ENCODE peak calls at places on chromosomes 4 and X, in ten cellular contexts. One of them, this sample, is unnamed.

GRCh38 chr4:3201718-3202702 is 46.9 kb upstream of the MSANTD1 start:
- DNase-seq in activated T-helper 1 cell treated with Interleukin-2 at 50 U/mL for 16 hours: peak
- DNase-seq in choroid plexus epithelial cell: peak
- DNase-seq in thoracic aorta: no peak
- DNase-seq in heart right ventricle: no peak
- DNase-seq in globus pallidus: no peak
- DNase-seq in T-helper 2 cell: peak
- DNase-seq in SK-N-DZ: no peak
- DNase-seq in stimulated activated CD8-positive, alpha-beta memory T cell treated with anti-CD3 and anti-CD28 coated beads, Interleukin-4, amount 100 ng/mL, for 48 hours: peak
- DNase-seq in AG08395: peak
- DNase-seq in this sample: peak

GRCh38 chr4:71283642-71284257 is 55.1 kb upstream of the SLC4A4 start:
- DNase-seq in activated T-helper 1 cell treated with Interleukin-2 at 50 U/mL for 16 hours: no peak
- DNase-seq in choroid plexus epithelial cell: no peak
- DNase-seq in thoracic aorta: no peak
- DNase-seq in heart right ventricle: no peak
- DNase-seq in globus pallidus: no peak
- DNase-seq in T-helper 2 cell: no peak
- DNase-seq in SK-N-DZ: no peak
- DNase-seq in stimulated activated CD8-positive, alpha-beta memory T cell treated with anti-CD3 and anti-CD28 coated beads, Interleukin-4, amount 100 ng/mL, for 48 hours: no peak
- DNase-seq in AG08395: no peak
- DNase-seq in this sample: no peak

GRCh38 chr4:6716958-6717655 is 1.1 kb downstream of the BLOC1S4 start:
- DNase-seq in activated T-helper 1 cell treated with Interleukin-2 at 50 U/mL for 16 hours: no peak
- DNase-seq in choroid plexus epithelial cell: no peak
- DNase-seq in thoracic aorta: no peak
- DNase-seq in heart right ventricle: no peak
- DNase-seq in globus pallidus: no peak
- DNase-seq in T-helper 2 cell: no peak
- DNase-seq in SK-N-DZ: no peak
- DNase-seq in stimulated activated CD8-positive, alpha-beta memory T cell treated with anti-CD3 and anti-CD28 coated beads, Interleukin-4, amount 100 ng/mL, for 48 hours: no peak
- DNase-seq in AG08395: no peak
- DNase-seq in this sample: no peak

GRCh38 chr4:6271701-6272465 is 2.2 kb downstream of the WFS1 start:
- DNase-seq in activated T-helper 1 cell treated with Interleukin-2 at 50 U/mL for 16 hours: no peak
- DNase-seq in choroid plexus epithelial cell: no peak
- DNase-seq in thoracic aorta: no peak
- DNase-seq in heart right ventricle: peak
- DNase-seq in globus pallidus: no peak
- DNase-seq in T-helper 2 cell: no peak
- DNase-seq in SK-N-DZ: no peak
- DNase-seq in stimulated activated CD8-positive, alpha-beta memory T cell treated with anti-CD3 and anti-CD28 coated beads, Interleukin-4, amount 100 ng/mL, for 48 hours: no peak
- DNase-seq in AG08395: no peak
- DNase-seq in this sample: no peak

GRCh38 chrX:110042521-110042920 is 39.6 kb downstream of the TMEM164 start:
- DNase-seq in activated T-helper 1 cell treated with Interleukin-2 at 50 U/mL for 16 hours: no peak
- DNase-seq in choroid plexus epithelial cell: peak
- DNase-seq in thoracic aorta: no peak
- DNase-seq in heart right ventricle: no peak
- DNase-seq in globus pallidus: no peak
- DNase-seq in T-helper 2 cell: no peak
- DNase-seq in SK-N-DZ: no peak
- DNase-seq in stimulated activated CD8-positive, alpha-beta memory T cell treated with anti-CD3 and anti-CD28 coated beads, Interleukin-4, amount 100 ng/mL, for 48 hours: no peak
- DNase-seq in AG08395: no peak
- DNase-seq in this sample: no peak

GRCh38 chrX:40154229-40154852 is 56.6 kb upstream of the BCOR start:
- DNase-seq in activated T-helper 1 cell treated with Interleukin-2 at 50 U/mL for 16 hours: no peak
- DNase-seq in choroid plexus epithelial cell: peak
- DNase-seq in thoracic aorta: no peak
- DNase-seq in heart right ventricle: peak
- DNase-seq in globus pallidus: peak
- DNase-seq in T-helper 2 cell: no peak
- DNase-seq in SK-N-DZ: peak
- DNase-seq in stimulated activated CD8-positive, alpha-beta memory T cell treated with anti-CD3 and anti-CD28 coated beads, Interleukin-4, amount 100 ng/mL, for 48 hours: no peak
- DNase-seq in AG08395: no peak
- DNase-seq in this sample: no peak

GRCh38 chrX:11374570-11374969 is 81.4 kb downstream of the AMELX start:
- DNase-seq in activated T-helper 1 cell treated with Interleukin-2 at 50 U/mL for 16 hours: no peak
- DNase-seq in choroid plexus epithelial cell: no peak
- DNase-seq in thoracic aorta: no peak
- DNase-seq in heart right ventricle: no peak
- DNase-seq in globus pallidus: no peak
- DNase-seq in T-helper 2 cell: no peak
- DNase-seq in SK-N-DZ: no peak
- DNase-seq in stimulated activated CD8-positive, alpha-beta memory T cell treated with anti-CD3 and anti-CD28 coated beads, Interleukin-4, amount 100 ng/mL, for 48 hours: no peak
- DNase-seq in AG08395: no peak
- DNase-seq in this sample: no peak

GRCh38 chr4:13783800-13784411 is 156.4 kb upstream of the BOD1L1 start:
- DNase-seq in activated T-helper 1 cell treated with Interleukin-2 at 50 U/mL for 16 hours: no peak
- DNase-seq in choroid plexus epithelial cell: peak
- DNase-seq in thoracic aorta: no peak
- DNase-seq in heart right ventricle: no peak
- DNase-seq in globus pallidus: peak
- DNase-seq in T-helper 2 cell: no peak
- DNase-seq in SK-N-DZ: no peak
- DNase-seq in stimulated activated CD8-positive, alpha-beta memory T cell treated with anti-CD3 and anti-CD28 coated beads, Interleukin-4, amount 100 ng/mL, for 48 hours: no peak
- DNase-seq in AG08395: no peak
- DNase-seq in this sample: no peak

GRCh38 chr4:94451051-94451404 is 714 bp upstream of the PDLIM5 start:
- DNase-seq in activated T-helper 1 cell treated with Interleukin-2 at 50 U/mL for 16 hours: no peak
- DNase-seq in choroid plexus epithelial cell: no peak
- DNase-seq in thoracic aorta: no peak
- DNase-seq in heart right ventricle: no peak
- DNase-seq in globus pallidus: no peak
- DNase-seq in T-helper 2 cell: no peak
- DNase-seq in SK-N-DZ: no peak
- DNase-seq in stimulated activated CD8-positive, alpha-beta memory T cell treated with anti-CD3 and anti-CD28 coated beads, Interleukin-4, amount 100 ng/mL, for 48 hours: no peak
- DNase-seq in AG08395: no peak
- DNase-seq in this sample: no peak

GRCh38 chrX:443676-444210 is 57.0 kb upstream of the PPP2R3B start:
- DNase-seq in activated T-helper 1 cell treated with Interleukin-2 at 50 U/mL for 16 hours: no peak
- DNase-seq in choroid plexus epithelial cell: no peak
- DNase-seq in thoracic aorta: no peak
- DNase-seq in heart right ventricle: no peak
- DNase-seq in globus pallidus: no peak
- DNase-seq in T-helper 2 cell: no peak
- DNase-seq in SK-N-DZ: no peak
- DNase-seq in stimulated activated CD8-positive, alpha-beta memory T cell treated with anti-CD3 and anti-CD28 coated beads, Interleukin-4, amount 100 ng/mL, for 48 hours: no peak
- DNase-seq in AG08395: no peak
- DNase-seq in this sample: no peak

GRCh38 chr4:27921236-27921635 is 1060.6 kb downstream of the STIM2 start:
- DNase-seq in activated T-helper 1 cell treated with Interleukin-2 at 50 U/mL for 16 hours: no peak
- DNase-seq in choroid plexus epithelial cell: peak
- DNase-seq in thoracic aorta: no peak
- DNase-seq in heart right ventricle: no peak
- DNase-seq in globus pallidus: no peak
- DNase-seq in T-helper 2 cell: no peak
- DNase-seq in SK-N-DZ: no peak
- DNase-seq in stimulated activated CD8-positive, alpha-beta memory T cell treated with anti-CD3 and anti-CD28 coated beads, Interleukin-4, amount 100 ng/mL, for 48 hours: no peak
- DNase-seq in AG08395: no peak
- DNase-seq in this sample: no peak

GRCh38 chr4:154506253-154506652 is 14.7 kb upstream of the DCHS2 start:
- DNase-seq in activated T-helper 1 cell treated with Interleukin-2 at 50 U/mL for 16 hours: no peak
- DNase-seq in choroid plexus epithelial cell: peak
- DNase-seq in thoracic aorta: no peak
- DNase-seq in heart right ventricle: no peak
- DNase-seq in globus pallidus: no peak
- DNase-seq in T-helper 2 cell: no peak
- DNase-seq in SK-N-DZ: peak
- DNase-seq in stimulated activated CD8-positive, alpha-beta memory T cell treated with anti-CD3 and anti-CD28 coated beads, Interleukin-4, amount 100 ng/mL, for 48 hours: no peak
- DNase-seq in AG08395: peak
- DNase-seq in this sample: no peak